ENCODE peak calls at places on chromosomes 3 and 15, in ten cellular contexts. One of them, this sample, is unnamed.
A peak's percentile ranks its signal among the peaks of the same experiment; 100 is the strongest.

GRCh38 chr15:80203361-80203885 is 48.6 kb downstream of the CTXND1 start:
- DNase-seq in neuronal stem cell: no peak
- DNase-seq in GM23248: no peak
- DNase-seq in AG04450: no peak
- DNase-seq in cardiac muscle cell: no peak
- DNase-seq in tibial artery: no peak
- DNase-seq in neural progenitor cell: no peak
- DNase-seq in sigmoid colon: no peak
- DNase-seq in testis: no peak
- DNase-seq in breast epithelium: no peak
- DNase-seq in this sample: no peak

GRCh38 chr3:65928110-65928509 is 110.6 kb downstream of the MAGI1 start:
- DNase-seq in neuronal stem cell: no peak
- DNase-seq in GM23248: no peak
- DNase-seq in AG04450: no peak
- DNase-seq in cardiac muscle cell: no peak
- DNase-seq in tibial artery: no peak
- DNase-seq in neural progenitor cell: no peak
- DNase-seq in sigmoid colon: no peak
- DNase-seq in testis: no peak
- DNase-seq in breast epithelium: no peak
- DNase-seq in this sample: no peak

GRCh38 chr15:40065166-40065565 is 26.2 kb upstream of the SRP14 start:
- DNase-seq in neuronal stem cell: no peak
- DNase-seq in GM23248: no peak
- DNase-seq in AG04450: no peak
- DNase-seq in cardiac muscle cell: no peak
- DNase-seq in tibial artery: peak; percentile 29
- DNase-seq in neural progenitor cell: no peak
- DNase-seq in sigmoid colon: no peak
- DNase-seq in testis: no peak
- DNase-seq in breast epithelium: no peak
- DNase-seq in this sample: no peak

GRCh38 chr3:44272191-44272590 is 30.5 kb downstream of the TOPAZ1 start:
- DNase-seq in neuronal stem cell: no peak
- DNase-seq in GM23248: no peak
- DNase-seq in AG04450: no peak
- DNase-seq in cardiac muscle cell: no peak
- DNase-seq in tibial artery: no peak
- DNase-seq in neural progenitor cell: no peak
- DNase-seq in sigmoid colon: no peak
- DNase-seq in testis: no peak
- DNase-seq in breast epithelium: no peak
- DNase-seq in this sample: no peak

GRCh38 chr15:99108993-99109392 is 4.1 kb downstream of the SYNM start:
- DNase-seq in neuronal stem cell: no peak
- DNase-seq in GM23248: no peak
- DNase-seq in AG04450: no peak
- DNase-seq in cardiac muscle cell: no peak
- DNase-seq in tibial artery: no peak
- DNase-seq in neural progenitor cell: no peak
- DNase-seq in sigmoid colon: peak; percentile 70
- DNase-seq in testis: no peak
- DNase-seq in breast epithelium: no peak
- DNase-seq in this sample: no peak

GRCh38 chr3:107674371-107674770 is 151.6 kb downstream of the BBX start:
- DNase-seq in neuronal stem cell: no peak
- DNase-seq in GM23248: peak; percentile 87
- DNase-seq in AG04450: no peak
- DNase-seq in cardiac muscle cell: no peak
- DNase-seq in tibial artery: peak; percentile 61
- DNase-seq in neural progenitor cell: peak; percentile 32
- DNase-seq in sigmoid colon: no peak
- DNase-seq in testis: no peak
- DNase-seq in breast epithelium: no peak
- DNase-seq in this sample: no peak

GRCh38 chr3:53668872-53669271 is 174.5 kb downstream of the CACNA1D start:
- DNase-seq in neuronal stem cell: no peak
- DNase-seq in GM23248: peak; percentile 52
- DNase-seq in AG04450: no peak
- DNase-seq in cardiac muscle cell: peak; percentile 16
- DNase-seq in tibial artery: no peak
- DNase-seq in neural progenitor cell: peak; percentile 30
- DNase-seq in sigmoid colon: no peak
- DNase-seq in testis: no peak
- DNase-seq in breast epithelium: no peak
- DNase-seq in this sample: no peak

GRCh38 chr15:93348711-93349110 is 259.7 kb upstream of the RGMA start:
- DNase-seq in neuronal stem cell: peak; percentile 82
- DNase-seq in GM23248: no peak
- DNase-seq in AG04450: no peak
- DNase-seq in cardiac muscle cell: no peak
- DNase-seq in tibial artery: no peak
- DNase-seq in neural progenitor cell: peak; percentile 86
- DNase-seq in sigmoid colon: peak; percentile 4
- DNase-seq in testis: no peak
- DNase-seq in breast epithelium: no peak
- DNase-seq in this sample: no peak

GRCh38 chr15:68585574-68586273 is 6.9 kb downstream of the CORO2B start:
- DNase-seq in neuronal stem cell: no peak
- DNase-seq in GM23248: no peak
- DNase-seq in AG04450: no peak
- DNase-seq in cardiac muscle cell: no peak
- DNase-seq in tibial artery: peak; percentile 25
- DNase-seq in neural progenitor cell: no peak
- DNase-seq in sigmoid colon: no peak
- DNase-seq in testis: no peak
- DNase-seq in breast epithelium: no peak
- DNase-seq in this sample: no peak

GRCh38 chr15:69818529-69818928 is 279.2 kb downstream of the TLE3 start:
- DNase-seq in neuronal stem cell: no peak
- DNase-seq in GM23248: peak; percentile 18
- DNase-seq in AG04450: no peak
- DNase-seq in cardiac muscle cell: no peak
- DNase-seq in tibial artery: no peak
- DNase-seq in neural progenitor cell: no peak
- DNase-seq in sigmoid colon: no peak
- DNase-seq in testis: peak; percentile 37
- DNase-seq in breast epithelium: no peak
- DNase-seq in this sample: no peak

GRCh38 chr3:66816110-66816761 is 181.9 kb upstream of the KBTBD8 start:
- DNase-seq in neuronal stem cell: peak; percentile 30
- DNase-seq in GM23248: peak; percentile 63
- DNase-seq in AG04450: peak; percentile 47
- DNase-seq in cardiac muscle cell: peak; percentile 79
- DNase-seq in tibial artery: no peak
- DNase-seq in neural progenitor cell: peak; percentile 83
- DNase-seq in sigmoid colon: no peak
- DNase-seq in testis: peak; percentile 17
- DNase-seq in breast epithelium: no peak
- DNase-seq in this sample: no peak

GRCh38 chr3:10845240-10845761 is 29.3 kb downstream of the SLC6A11 start:
- DNase-seq in neuronal stem cell: no peak
- DNase-seq in GM23248: no peak
- DNase-seq in AG04450: no peak
- DNase-seq in cardiac muscle cell: no peak
- DNase-seq in tibial artery: no peak
- DNase-seq in neural progenitor cell: no peak
- DNase-seq in sigmoid colon: no peak
- DNase-seq in testis: peak; percentile 48
- DNase-seq in breast epithelium: no peak
- DNase-seq in this sample: no peak

GRCh38 chr3:107796786-107797185 is 274.0 kb downstream of the BBX start:
- DNase-seq in neuronal stem cell: no peak
- DNase-seq in GM23248: peak; percentile 31
- DNase-seq in AG04450: peak; percentile 18
- DNase-seq in cardiac muscle cell: peak; percentile 83
- DNase-seq in tibial artery: no peak
- DNase-seq in neural progenitor cell: no peak
- DNase-seq in sigmoid colon: no peak
- DNase-seq in testis: no peak
- DNase-seq in breast epithelium: no peak
- DNase-seq in this sample: no peak

GRCh38 chr3:122784436-122784835 is 9.2 kb downstream of the HSPBAP1 start:
- DNase-seq in neuronal stem cell: no peak
- DNase-seq in GM23248: peak; percentile 71
- DNase-seq in AG04450: no peak
- DNase-seq in cardiac muscle cell: peak; percentile 63
- DNase-seq in tibial artery: no peak
- DNase-seq in neural progenitor cell: no peak
- DNase-seq in sigmoid colon: no peak
- DNase-seq in testis: no peak
- DNase-seq in breast epithelium: no peak
- DNase-seq in this sample: no peak

GRCh38 chr3:194886836-194887235 is 201.2 kb downstream of the FAM43A start:
- DNase-seq in neuronal stem cell: no peak
- DNase-seq in GM23248: no peak
- DNase-seq in AG04450: no peak
- DNase-seq in cardiac muscle cell: no peak
- DNase-seq in tibial artery: no peak
- DNase-seq in neural progenitor cell: no peak
- DNase-seq in sigmoid colon: no peak
- DNase-seq in testis: no peak
- DNase-seq in breast epithelium: no peak
- DNase-seq in this sample: no peak

GRCh38 chr3:1967525-1967924 is 131.1 kb upstream of the CNTN4 start:
- DNase-seq in neuronal stem cell: no peak
- DNase-seq in GM23248: no peak
- DNase-seq in AG04450: no peak
- DNase-seq in cardiac muscle cell: no peak
- DNase-seq in tibial artery: no peak
- DNase-seq in neural progenitor cell: no peak
- DNase-seq in sigmoid colon: no peak
- DNase-seq in testis: no peak
- DNase-seq in breast epithelium: no peak
- DNase-seq in this sample: no peak
- H3K9me3 ChIP-seq in neuronal stem cell: no peaks in the 10 kb centered on the region
- H3K9me3 ChIP-seq in GM23248: no peaks in the 10 kb centered on the region
- H3K9me3 ChIP-seq in AG04450: peaks cover 17% of the 10 kb centered on the region
- H3K9me3 ChIP-seq in cardiac muscle cell: no peaks in the 10 kb centered on the region
- H3K9me3 ChIP-seq in tibial artery: no peaks in the 10 kb centered on the region
- H3K9me3 ChIP-seq in neural progenitor cell: no peaks in the 10 kb centered on the region
- H3K9me3 ChIP-seq in sigmoid colon: no peaks in the 10 kb centered on the region
- H3K9me3 ChIP-seq in testis: no peaks in the 10 kb centered on the region
- H3K9me3 ChIP-seq in breast epithelium: no peaks in the 10 kb centered on the region
- H3K9me3 ChIP-seq in this sample: no peaks in the 10 kb centered on the region

DNA sequence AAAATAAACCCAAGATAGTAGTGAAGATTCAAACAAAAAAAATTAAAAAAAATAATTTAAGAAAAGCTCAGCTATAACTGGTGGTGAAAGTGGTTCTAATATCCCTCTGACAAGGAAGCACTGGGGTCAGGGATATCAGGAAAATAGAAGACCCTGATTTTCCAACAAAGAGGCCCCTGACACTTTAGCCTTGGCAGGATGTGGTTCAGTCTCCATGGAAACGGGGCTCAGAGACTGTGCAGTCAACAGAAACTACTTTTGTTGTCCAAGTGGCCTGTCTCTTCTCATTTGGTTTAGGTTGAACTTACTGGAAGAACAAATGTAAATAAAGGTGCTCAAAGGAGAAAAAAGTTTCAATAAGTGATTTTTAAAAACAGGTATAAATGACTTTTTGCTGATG is 27.2 kb downstream of the INTS14 start:
- DNase-seq in neuronal stem cell: peak; percentile 5
- DNase-seq in GM23248: peak; percentile 24
- DNase-seq in AG04450: no peak
- DNase-seq in cardiac muscle cell: peak; percentile 69
- DNase-seq in tibial artery: no peak
- DNase-seq in neural progenitor cell: peak; percentile 19
- DNase-seq in sigmoid colon: no peak
- DNase-seq in testis: no peak
- DNase-seq in breast epithelium: no peak
- DNase-seq in this sample: no peak
- H3K9me3 ChIP-seq in neuronal stem cell: peaks cover 4% of the 10 kb centered on the region
- H3K9me3 ChIP-seq in GM23248: no peaks in the 10 kb centered on the region
- H3K9me3 ChIP-seq in AG04450: no peaks in the 10 kb centered on the region
- H3K9me3 ChIP-seq in cardiac muscle cell: no peaks in the 10 kb centered on the region
- H3K9me3 ChIP-seq in tibial artery: no peaks in the 10 kb centered on the region
- H3K9me3 ChIP-seq in neural progenitor cell: no peaks in the 10 kb centered on the region
- H3K9me3 ChIP-seq in sigmoid colon: no peaks in the 10 kb centered on the region
- H3K9me3 ChIP-seq in testis: no peaks in the 10 kb centered on the region
- H3K9me3 ChIP-seq in breast epithelium: no peaks in the 10 kb centered on the region
- H3K9me3 ChIP-seq in this sample: no peaks in the 10 kb centered on the region

DNA sequence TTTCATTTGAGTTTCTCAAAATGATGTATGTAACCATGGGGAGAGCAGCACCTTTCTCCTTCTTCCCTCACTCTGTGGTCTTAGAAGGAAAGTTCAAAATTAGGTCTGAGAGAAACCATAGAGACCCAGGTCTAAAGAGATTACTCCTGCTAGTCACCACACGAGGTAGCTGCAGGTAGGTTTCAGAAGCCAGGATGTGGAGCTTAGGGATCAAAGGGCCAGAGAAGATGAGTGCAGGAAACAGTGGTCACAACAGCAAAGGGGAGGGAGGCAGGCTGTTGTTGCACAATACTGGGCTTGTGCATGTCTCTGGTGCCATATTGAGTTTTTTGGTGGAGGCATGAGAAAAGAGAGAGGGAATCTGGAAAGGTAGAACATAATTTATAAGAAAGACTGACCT is 583.6 kb downstream of the AGBL1 start:
- DNase-seq in neuronal stem cell: no peak
- DNase-seq in GM23248: no peak
- DNase-seq in AG04450: no peak
- DNase-seq in cardiac muscle cell: no peak
- DNase-seq in tibial artery: no peak
- DNase-seq in neural progenitor cell: no peak
- DNase-seq in sigmoid colon: no peak
- DNase-seq in testis: no peak
- DNase-seq in breast epithelium: no peak
- DNase-seq in this sample: no peak
- H3K9me3 ChIP-seq in neuronal stem cell: no peaks in the 10 kb centered on the region
- H3K9me3 ChIP-seq in GM23248: no peaks in the 10 kb centered on the region
- H3K9me3 ChIP-seq in AG04450: peaks cover 2% of the 10 kb centered on the region
- H3K9me3 ChIP-seq in cardiac muscle cell: no peaks in the 10 kb centered on the region
- H3K9me3 ChIP-seq in tibial artery: no peaks in the 10 kb centered on the region
- H3K9me3 ChIP-seq in neural progenitor cell: no peaks in the 10 kb centered on the region
- H3K9me3 ChIP-seq in sigmoid colon: no peaks in the 10 kb centered on the region
- H3K9me3 ChIP-seq in testis: no peaks in the 10 kb centered on the region
- H3K9me3 ChIP-seq in breast epithelium: no peaks in the 10 kb centered on the region
- H3K9me3 ChIP-seq in this sample: no peaks in the 10 kb centered on the region

DNA sequence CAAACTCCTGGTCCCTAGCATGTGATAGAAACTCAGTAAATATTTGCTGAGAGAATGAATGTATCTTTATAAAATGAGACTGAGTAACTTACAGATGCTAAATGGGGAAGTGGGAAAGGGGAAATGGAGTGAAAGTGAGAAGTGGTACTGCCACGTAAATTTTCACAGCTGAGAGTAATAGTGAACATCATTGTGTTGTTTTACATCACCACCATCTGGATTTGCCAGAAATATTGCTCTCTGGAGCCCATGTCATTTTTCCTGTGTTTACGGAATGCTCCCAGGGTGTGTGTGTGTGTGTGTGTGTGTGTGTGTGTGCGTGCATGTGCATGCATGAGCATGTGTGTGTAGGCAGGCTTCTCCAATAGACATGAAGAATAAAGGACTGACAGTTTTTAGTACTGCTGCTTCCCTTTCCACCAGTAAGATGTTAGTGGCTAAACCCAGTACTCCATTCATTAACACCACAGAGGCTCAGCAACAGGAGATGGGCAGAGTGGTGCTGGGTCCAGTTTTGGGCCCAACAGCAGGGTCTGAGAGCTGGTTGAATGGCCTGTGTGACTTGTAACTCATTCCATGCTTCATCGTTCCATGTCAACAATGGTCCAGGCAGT is 57.3 kb downstream of the DIPK2A start:
- DNase-seq in neuronal stem cell: no peak
- DNase-seq in GM23248: no peak
- DNase-seq in AG04450: no peak
- DNase-seq in cardiac muscle cell: no peak
- DNase-seq in tibial artery: no peak
- DNase-seq in neural progenitor cell: no peak
- DNase-seq in sigmoid colon: no peak
- DNase-seq in testis: no peak
- DNase-seq in breast epithelium: no peak
- DNase-seq in this sample: no peak
- H3K9me3 ChIP-seq in neuronal stem cell: no peaks in the 10 kb centered on the region
- H3K9me3 ChIP-seq in GM23248: no peaks in the 10 kb centered on the region
- H3K9me3 ChIP-seq in AG04450: no peaks in the 10 kb centered on the region
- H3K9me3 ChIP-seq in cardiac muscle cell: no peaks in the 10 kb centered on the region
- H3K9me3 ChIP-seq in tibial artery: no peaks in the 10 kb centered on the region
- H3K9me3 ChIP-seq in neural progenitor cell: no peaks in the 10 kb centered on the region
- H3K9me3 ChIP-seq in sigmoid colon: no peaks in the 10 kb centered on the region
- H3K9me3 ChIP-seq in testis: no peaks in the 10 kb centered on the region
- H3K9me3 ChIP-seq in breast epithelium: no peaks in the 10 kb centered on the region
- H3K9me3 ChIP-seq in this sample: no peaks in the 10 kb centered on the region

This sample was measured in T-helper 17 cell.